ENCODE peak calls at places on chromosomes 3 and 15, in five cellular contexts. One of them, this sample, is unnamed.
A peak's percentile ranks its signal among the peaks of the same experiment; 100 is the strongest.

GRCh38 chr15:36841154-36841553 is 259.2 kb downstream of the MEIS2 start:
- DNase-seq in iris pigment epithelial cell: no peak
- DNase-seq in left ventricle myocardium inferior: no peak
- DNase-seq in HS-5: no peak
- DNase-seq in HuH-7.5: no peak
- DNase-seq in this sample: no peak

GRCh38 chr15:38247336-38247735 is 5.3 kb upstream of the SPRED1 start:
- DNase-seq in iris pigment epithelial cell: no peak
- DNase-seq in left ventricle myocardium inferior: no peak
- DNase-seq in HS-5: no peak
- DNase-seq in HuH-7.5: no peak
- DNase-seq in this sample: no peak

GRCh38 chr3:178083906-178084823 is 452.1 kb upstream of the KCNMB2 start:
- DNase-seq in iris pigment epithelial cell: peak; percentile 58
- DNase-seq in left ventricle myocardium inferior: no peak
- DNase-seq in HS-5: no peak
- DNase-seq in HuH-7.5: peak; percentile 11
- DNase-seq in this sample: no peak

GRCh38 chr3:33170531-33170930 is 48.1 kb downstream of the SUSD5 start:
- DNase-seq in iris pigment epithelial cell: no peak
- DNase-seq in left ventricle myocardium inferior: no peak
- DNase-seq in HS-5: no peak
- DNase-seq in HuH-7.5: no peak
- DNase-seq in this sample: no peak

GRCh38 chr15:81531971-81532370 is 158.0 kb upstream of the TMC3 start:
- DNase-seq in iris pigment epithelial cell: peak; percentile 20
- DNase-seq in left ventricle myocardium inferior: no peak
- DNase-seq in HS-5: no peak
- DNase-seq in HuH-7.5: no peak
- DNase-seq in this sample: peak; percentile 17

GRCh38 chr3:39541917-39542329 is 74.4 kb downstream of the MOBP start:
- DNase-seq in iris pigment epithelial cell: peak; percentile 30
- DNase-seq in left ventricle myocardium inferior: no peak
- DNase-seq in HS-5: no peak
- DNase-seq in HuH-7.5: no peak
- DNase-seq in this sample: no peak

GRCh38 chr3:189841474-189842205 is 210.5 kb downstream of the TP63 start:
- DNase-seq in iris pigment epithelial cell: peak; percentile 47
- DNase-seq in left ventricle myocardium inferior: no peak
- DNase-seq in HS-5: peak; percentile 75
- DNase-seq in HuH-7.5: no peak
- DNase-seq in this sample: peak; percentile 37

GRCh38 chr3:89572261-89572660 is 464.8 kb downstream of the EPHA3 start:
- DNase-seq in iris pigment epithelial cell: no peak
- DNase-seq in left ventricle myocardium inferior: no peak
- DNase-seq in HS-5: peak; percentile 10
- DNase-seq in HuH-7.5: no peak
- DNase-seq in this sample: no peak

GRCh38 chr15:72782993-72783562 is 480 bp downstream of the ADPGK start:
- DNase-seq in iris pigment epithelial cell: peak; percentile 80
- DNase-seq in left ventricle myocardium inferior: peak; percentile 55
- DNase-seq in HS-5: no peak
- DNase-seq in HuH-7.5: no peak
- DNase-seq in this sample: peak; percentile 64

GRCh38 chr3:40524222-40524570 is 564 bp upstream of the ZNF621 start:
- DNase-seq in iris pigment epithelial cell: peak; percentile 10
- DNase-seq in left ventricle myocardium inferior: no peak
- DNase-seq in HS-5: no peak
- DNase-seq in HuH-7.5: no peak
- DNase-seq in this sample: no peak

GRCh38 chr3:51585871-51586270 is 47.4 kb downstream of the RAD54L2 start:
- DNase-seq in iris pigment epithelial cell: no peak
- DNase-seq in left ventricle myocardium inferior: no peak
- DNase-seq in HS-5: no peak
- DNase-seq in HuH-7.5: no peak
- DNase-seq in this sample: no peak

GRCh38 chr3:69408989-69409388 is 23.1 kb upstream of the FRMD4B start:
- DNase-seq in iris pigment epithelial cell: no peak
- DNase-seq in left ventricle myocardium inferior: no peak
- DNase-seq in HS-5: no peak
- DNase-seq in HuH-7.5: no peak
- DNase-seq in this sample: no peak

GRCh38 chr3:14016900-14017475 is 107.7 kb downstream of the CHCHD4 start:
- DNase-seq in iris pigment epithelial cell: no peak
- DNase-seq in left ventricle myocardium inferior: no peak
- DNase-seq in HS-5: no peak
- DNase-seq in HuH-7.5: no peak
- DNase-seq in this sample: no peak

GRCh38 chr3:176814252-176814651 is 383.0 kb downstream of the TBL1XR1 start:
- DNase-seq in iris pigment epithelial cell: peak; percentile 55
- DNase-seq in left ventricle myocardium inferior: peak; percentile 38
- DNase-seq in HS-5: no peak
- DNase-seq in HuH-7.5: peak; percentile 51
- DNase-seq in this sample: peak; percentile 73

GRCh38 chr15:39165026-39165706 is 415.7 kb upstream of the THBS1 start:
- DNase-seq in iris pigment epithelial cell: peak; percentile 46
- DNase-seq in left ventricle myocardium inferior: no peak
- DNase-seq in HS-5: no peak
- DNase-seq in HuH-7.5: no peak
- DNase-seq in this sample: no peak

GRCh38 chr3:144127700-144128099 is 156.1 kb downstream of the DIPK2A start:
- DNase-seq in iris pigment epithelial cell: no peak
- DNase-seq in left ventricle myocardium inferior: no peak
- DNase-seq in HS-5: no peak
- DNase-seq in HuH-7.5: no peak
- DNase-seq in this sample: no peak

GRCh38 chr3:197331131-197331530 is 32.7 kb upstream of the DLG1 start:
- DNase-seq in iris pigment epithelial cell: no peak
- DNase-seq in left ventricle myocardium inferior: no peak
- DNase-seq in HS-5: no peak
- DNase-seq in HuH-7.5: no peak
- DNase-seq in this sample: no peak

GRCh38 chr3:158713094-158713499 is 19.2 kb downstream of the RARRES1 start:
- DNase-seq in iris pigment epithelial cell: peak; percentile 70
- DNase-seq in left ventricle myocardium inferior: peak; percentile 37
- DNase-seq in HS-5: no peak
- DNase-seq in HuH-7.5: no peak
- DNase-seq in this sample: no peak

GRCh38 chr15:63943829-63944680 is 102.2 kb downstream of the DAPK2 start:
- DNase-seq in iris pigment epithelial cell: no peak
- DNase-seq in left ventricle myocardium inferior: no peak
- DNase-seq in HS-5: no peak
- DNase-seq in HuH-7.5: no peak
- DNase-seq in this sample: no peak

GRCh38 chr15:31267161-31268107 is 59.2 kb upstream of the KLF13 start:
- DNase-seq in iris pigment epithelial cell: no peak
- DNase-seq in left ventricle myocardium inferior: peak; percentile 11
- DNase-seq in HS-5: no peak
- DNase-seq in HuH-7.5: no peak
- DNase-seq in this sample: no peak

GRCh38 chr15:38868326-38869114 is 303.9 kb upstream of the RASGRP1 start:
- DNase-seq in iris pigment epithelial cell: peak; percentile 97
- DNase-seq in left ventricle myocardium inferior: no peak
- DNase-seq in HS-5: peak; percentile 82
- DNase-seq in HuH-7.5: peak; percentile 32
- DNase-seq in this sample: no peak

GRCh38 chr15:46703871-46704637 is 1013.3 kb upstream of the SEMA6D start:
- DNase-seq in iris pigment epithelial cell: no peak
- DNase-seq in left ventricle myocardium inferior: no peak
- DNase-seq in HS-5: no peak
- DNase-seq in HuH-7.5: no peak
- DNase-seq in this sample: no peak

GRCh38 chr15:70306582-70306981 is 208.9 kb upstream of the TLE3 start:
- DNase-seq in iris pigment epithelial cell: no peak
- DNase-seq in left ventricle myocardium inferior: no peak
- DNase-seq in HS-5: no peak
- DNase-seq in HuH-7.5: no peak
- DNase-seq in this sample: no peak

GRCh38 chr3:114380233-114380645 is 86.4 kb downstream of the TIGIT start:
- DNase-seq in iris pigment epithelial cell: peak; percentile 88
- DNase-seq in left ventricle myocardium inferior: peak; percentile 83
- DNase-seq in HS-5: no peak
- DNase-seq in HuH-7.5: no peak
- DNase-seq in this sample: peak; percentile 81

GRCh38 chr15:65583701-65584100 is 27.2 kb downstream of the INTS14 start:
- DNase-seq in iris pigment epithelial cell: peak; percentile 71
- DNase-seq in left ventricle myocardium inferior: no peak
- DNase-seq in HS-5: no peak
- DNase-seq in HuH-7.5: no peak
- DNase-seq in this sample: no peak

GRCh38 chr3:172009736-172010254 is 29.6 kb upstream of the FNDC3B start:
- DNase-seq in iris pigment epithelial cell: no peak
- DNase-seq in left ventricle myocardium inferior: no peak
- DNase-seq in HS-5: no peak
- DNase-seq in HuH-7.5: no peak
- DNase-seq in this sample: no peak

GRCh38 chr3:170469151-170470062 is 50.7 kb downstream of the CLDN11 start:
- DNase-seq in iris pigment epithelial cell: peak; percentile 40
- DNase-seq in left ventricle myocardium inferior: no peak
- DNase-seq in HS-5: no peak
- DNase-seq in HuH-7.5: no peak
- DNase-seq in this sample: no peak

GRCh38 chr15:42891569-42891968 is 29.0 kb downstream of the TTBK2 start:
- DNase-seq in iris pigment epithelial cell: peak; percentile 41
- DNase-seq in left ventricle myocardium inferior: no peak
- DNase-seq in HS-5: no peak
- DNase-seq in HuH-7.5: no peak
- DNase-seq in this sample: no peak

GRCh38 chr15:78065284-78065872 is 12.1 kb downstream of the TBC1D2B start:
- DNase-seq in iris pigment epithelial cell: peak; percentile 100
- DNase-seq in left ventricle myocardium inferior: peak; percentile 55
- DNase-seq in HS-5: peak; percentile 97
- DNase-seq in HuH-7.5: no peak
- DNase-seq in this sample: peak; percentile 85

GRCh38 chr3:22634450-22634849 is 568.7 kb upstream of the UBE2E2 start:
- DNase-seq in iris pigment epithelial cell: no peak
- DNase-seq in left ventricle myocardium inferior: no peak
- DNase-seq in HS-5: no peak
- DNase-seq in HuH-7.5: no peak
- DNase-seq in this sample: no peak

GRCh38 chr3:14680115-14680514 is 5.2 kb downstream of the C3orf20 start:
- DNase-seq in iris pigment epithelial cell: no peak
- DNase-seq in left ventricle myocardium inferior: no peak
- DNase-seq in HS-5: no peak
- DNase-seq in HuH-7.5: no peak
- DNase-seq in this sample: no peak

GRCh38 chr3:73134034-73134433 is 72.6 kb downstream of the EBLN2 start:
- DNase-seq in iris pigment epithelial cell: no peak
- DNase-seq in left ventricle myocardium inferior: no peak
- DNase-seq in HS-5: no peak
- DNase-seq in HuH-7.5: no peak
- DNase-seq in this sample: no peak

GRCh38 chr3:114698355-114699105 is 404.7 kb downstream of the TIGIT start:
- DNase-seq in iris pigment epithelial cell: no peak
- DNase-seq in left ventricle myocardium inferior: no peak
- DNase-seq in HS-5: no peak
- DNase-seq in HuH-7.5: no peak
- DNase-seq in this sample: no peak

GRCh38 chr3:39150170-39150802 is 3.1 kb downstream of the CSRNP1 start:
- DNase-seq in iris pigment epithelial cell: no peak
- DNase-seq in left ventricle myocardium inferior: no peak
- DNase-seq in HS-5: no peak
- DNase-seq in HuH-7.5: no peak
- DNase-seq in this sample: no peak

GRCh38 chr3:137792633-137793271 is 28.6 kb downstream of the SOX14 start:
- DNase-seq in iris pigment epithelial cell: peak; percentile 41
- DNase-seq in left ventricle myocardium inferior: no peak
- DNase-seq in HS-5: peak; percentile 0
- DNase-seq in HuH-7.5: no peak
- DNase-seq in this sample: no peak

GRCh38 chr3:146159616-146160232 is 1.3 kb downstream of the PLOD2 start:
- DNase-seq in iris pigment epithelial cell: no peak
- DNase-seq in left ventricle myocardium inferior: no peak
- DNase-seq in HS-5: no peak
- DNase-seq in HuH-7.5: no peak
- DNase-seq in this sample: peak; percentile 42

GRCh38 chr3:124615896-124616543 is 114.2 kb upstream of the UMPS start:
- DNase-seq in iris pigment epithelial cell: no peak
- DNase-seq in left ventricle myocardium inferior: peak; percentile 64
- DNase-seq in HS-5: no peak
- DNase-seq in HuH-7.5: no peak
- DNase-seq in this sample: no peak

This sample was measured in osteoblast.